ENCODE peak calls at places on chromosomes 3 and 15, in seven cellular contexts. H is activated CD8-positive, alpha-beta memory T cell treated with anti-CD3 and anti-CD28 coated beads, Interleukin-2, amount 50 U/mL, for 48 hours; B is mucosa of gallbladder; Z is upper lobe of right lung; O is activated T-helper 1 cell treated with anti-CD3 and anti-CD28 coated beads, Interleukin-12 subunit alpha, Interleukin-12 subunit beta, Interleukin-2, Interleukin-4 antibody, amounts not matched to agents 30 ng/mL and 10 ng/mL and 1 ng/mL, durations not matched to agents 14 hours and 24 hours and 36 hours; Q is stomach; U is RCC 7860. X is an unnamed sample.

GRCh38 chr3:31695280-31696008 is 162.7 kb downstream of the STT3B start:
- DNase-seq in U (no peak), H (no peak), O (no peak), B (no peak), Q (peak), Z (no peak), X (no peak)

GRCh38 chr3:156150434-156151066 is 30.2 kb downstream of the KCNAB1 start:
- DNase-seq in H (no peak), O (no peak), B (peak), Q (peak), U (peak), Z (no peak), X (peak)

GRCh38 chr3:69628956-69629355 is 110.3 kb upstream of the MITF start:
- DNase-seq in Q (no peak), U (no peak), H (no peak), O (no peak), B (no peak), Z (no peak), X (no peak)

GRCh38 chr3:127387556-127388153 is 99.8 kb upstream of the PRR20G start:
- DNase-seq in Z (peak), O (no peak), Q (peak), H (no peak), U (no peak), B (no peak), X (no peak)

GRCh38 chr15:83310521-83311456 is 26.3 kb upstream of the BNC1 start:
- DNase-seq in H (no peak), B (no peak), Q (no peak), U (no peak), O (no peak), Z (no peak), X (no peak)

GRCh38 chr3:190429681-190430080 is 20.0 kb downstream of the TMEM207 start:
- DNase-seq in H (no peak), O (no peak), B (no peak), U (no peak), Z (no peak), Q (no peak), X (no peak)

GRCh38 chr15:86089422-86089821 is 9.8 kb downstream of the AGBL1 start:
- DNase-seq in U (no peak), Z (no peak), H (no peak), Q (no peak), B (no peak), O (no peak), X (no peak)

GRCh38 chr15:47607750-47608149 is 109.6 kb upstream of the SEMA6D start:
- DNase-seq in H (no peak), Q (no peak), U (no peak), O (no peak), B (no peak), Z (no peak), X (peak)

GRCh38 chr3:124845406-124845805 is 41.8 kb downstream of the ITGB5 start:
- DNase-seq in O (no peak), Q (peak), B (peak), Z (no peak), H (no peak), U (peak), X (peak)

GRCh38 chr3:194306109-194306686 is 44.9 kb downstream of the CPN2 start:
- DNase-seq in O (peak), U (no peak), H (no peak), Z (peak), Q (no peak), B (no peak), X (no peak)

GRCh38 chr3:32238027-32238815 is at the start of gene CMTM8:
- DNase-seq in Q (peak), B (peak), O (peak), Z (peak), U (no peak), H (peak), X (peak)

GRCh38 chr3:47747558-47747957 is 34.1 kb downstream of the SMARCC1 start:
- DNase-seq in B (no peak), H (no peak), Z (no peak), O (no peak), Q (peak), U (no peak), X (no peak)

GRCh38 chr3:142210144-142210543 is 15.2 kb downstream of the GK5 start:
- DNase-seq in H (no peak), Z (no peak), B (no peak), O (no peak), U (no peak), Q (no peak), X (peak)

GRCh38 chr15:74529911-74530310 is 11.1 kb upstream of the ARID3B start:
- DNase-seq in U (peak), Z (no peak), Q (no peak), O (no peak), H (no peak), B (no peak), X (no peak)

GRCh38 chr3:136075816-136076215 is 110.3 kb downstream of the PPP2R3A start:
- DNase-seq in O (no peak), Q (no peak), B (no peak), Z (no peak), H (no peak), U (no peak), X (no peak)

X was measured in thyroid gland.